ENCODE peak calls at places on chromosomes 13 and 19, in four cellular contexts. X is heart right ventricle, E is neural progenitor cell, S is stomach. H is an unnamed sample.

GRCh38 chr13:31365630-31366029 is 165.9 kb downstream of the B3GLCT start:
- DNase-seq in X (no peak), E (no peak), S (no peak), H (no peak)

GRCh38 chr13:51585234-51585672 is 991 bp downstream of the WDFY2 start:
- DNase-seq in X (no peak), E (no peak), S (no peak), H (peak; percentile 56)

GRCh38 chr19:42396542-42397314 is 6.6 kb upstream of the CNFN start:
- DNase-seq in X (peak; percentile 99), E (peak; percentile 98), S (peak; percentile 99), H (peak; percentile 99)

GRCh38 chr13:107864543-107865460 is 350.5 kb downstream of the LIG4 start:
- DNase-seq in X (no peak), E (peak; percentile 90), S (no peak), H (peak; percentile 70)

GRCh38 chr13:25227690-25228089 is 55.6 kb upstream of the AMER2 start:
- DNase-seq in X (no peak), E (no peak), S (no peak), H (no peak)

GRCh38 chr13:59263531-59263930 is 900.2 kb downstream of the DIAPH3 start:
- DNase-seq in X (no peak), E (no peak), S (no peak), H (no peak)

GRCh38 chr13:67048084-67048792 is 181.9 kb downstream of the PCDH9 start:
- DNase-seq in X (no peak), E (peak; percentile 4), S (no peak), H (peak; percentile 84)

GRCh38 chr13:24161010-24161775 is 673 bp downstream of the SPATA13 start:
- DNase-seq in X (peak; percentile 34), E (peak; percentile 37), S (peak; percentile 78), H (peak; percentile 12)

GRCh38 chr13:112012004-112012704 is 54.8 kb upstream of the SOX1 start:
- DNase-seq in X (no peak), E (peak; percentile 23), S (peak; percentile 49), H (no peak)

GRCh38 chr13:76019421-76020044 is 383.4 kb downstream of the LMO7 start:
- DNase-seq in X (peak; percentile 12), E (peak; percentile 79), S (no peak), H (no peak)

GRCh38 chr19:5953680-5954213 is 24.2 kb downstream of the RANBP3 start:
- DNase-seq in X (no peak), E (no peak), S (no peak), H (no peak)

GRCh38 chr13:69857188-69857821 is 250.3 kb upstream of the ATXN8OS start:
- DNase-seq in X (no peak), E (peak; percentile 75), S (no peak), H (peak; percentile 12)

GRCh38 chr13:113862191-113862765 is 1.6 kb downstream of the GAS6 start:
- DNase-seq in X (no peak), E (no peak), S (no peak), H (no peak)

GRCh38 chr13:97191615-97192014 is 30.5 kb upstream of the MBNL2 start:
- DNase-seq in X (no peak), E (no peak), S (no peak), H (no peak)

GRCh38 chr19:45213031-45213430 is 32.2 kb downstream of the EXOC3L2 start:
- DNase-seq in X (no peak), E (no peak), S (no peak), H (no peak)

GRCh38 chr13:59112375-59112774 is 1051.4 kb downstream of the DIAPH3 start:
- DNase-seq in X (no peak), E (peak; percentile 15), S (no peak), H (peak; percentile 98)

GRCh38 chr13:51760592-51760991 is 43.4 kb downstream of the DHRS12 start:
- DNase-seq in X (no peak), E (no peak), S (no peak), H (peak; percentile 43)

GRCh38 chr19:1780272-1780957 is 27.1 kb downstream of the ONECUT3 start:
- DNase-seq in X (no peak), E (no peak), S (no peak), H (no peak)
- TF ChIP-seq CTCF in X (no peak), E (no peak), S (no peak), H (peak; percentile 29)

GRCh38 chr19:4712771-4713170 is 10.9 kb downstream of the DPP9 start:
- DNase-seq in X (no peak), E (no peak), S (no peak), H (no peak)

GRCh38 chr19:4715529-4716221 is 8.0 kb downstream of the DPP9 start:
- DNase-seq in X (no peak), E (no peak), S (peak; percentile 90), H (no peak)

GRCh38 chr19:4711211-4711610 is 12.4 kb downstream of the DPP9 start:
- DNase-seq in X (no peak), E (no peak), S (no peak), H (no peak)

GRCh38 chr19:4714016-4714415 is 9.6 kb downstream of the DPP9 start:
- DNase-seq in X (no peak), E (no peak), S (no peak), H (no peak)

DNA sequence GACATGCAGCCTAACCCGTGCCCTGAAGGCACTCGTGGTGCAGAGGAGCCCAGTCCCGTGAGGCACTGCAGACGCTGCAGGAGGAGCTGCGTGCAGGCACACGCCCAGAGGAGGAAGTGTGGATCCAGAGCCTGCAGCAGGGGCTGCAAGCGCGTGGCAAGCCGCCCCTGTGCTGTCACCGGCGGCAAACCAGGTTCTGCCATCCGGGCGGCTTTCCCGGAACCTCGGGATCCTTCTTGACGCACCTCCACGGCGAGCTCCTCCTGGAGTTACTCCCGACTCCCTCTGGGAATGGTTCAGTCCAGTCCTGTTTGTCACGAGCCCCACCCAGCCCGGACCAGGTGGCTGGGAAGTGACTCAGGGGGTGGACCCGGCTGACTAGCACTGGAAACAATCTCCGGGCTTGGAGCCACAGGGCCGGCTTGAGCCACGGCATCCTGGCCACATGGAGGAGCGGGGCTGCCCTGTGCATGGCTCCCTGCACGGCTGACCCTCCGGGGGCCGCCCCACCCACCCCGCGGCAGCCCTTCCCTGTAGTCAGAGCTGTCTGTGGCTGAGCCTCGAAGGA is 10.2 kb downstream of the DPP9 start:
- DNase-seq in X (peak; percentile 77), E (no peak), S (peak; percentile 96), H (peak; percentile 92)
- H3K4me3 ChIP-seq in X (peak overlapping the region; percentile 23), E (no peak overlapping the region), S (no peak overlapping the region), H (no peak overlapping the region)

DNA sequence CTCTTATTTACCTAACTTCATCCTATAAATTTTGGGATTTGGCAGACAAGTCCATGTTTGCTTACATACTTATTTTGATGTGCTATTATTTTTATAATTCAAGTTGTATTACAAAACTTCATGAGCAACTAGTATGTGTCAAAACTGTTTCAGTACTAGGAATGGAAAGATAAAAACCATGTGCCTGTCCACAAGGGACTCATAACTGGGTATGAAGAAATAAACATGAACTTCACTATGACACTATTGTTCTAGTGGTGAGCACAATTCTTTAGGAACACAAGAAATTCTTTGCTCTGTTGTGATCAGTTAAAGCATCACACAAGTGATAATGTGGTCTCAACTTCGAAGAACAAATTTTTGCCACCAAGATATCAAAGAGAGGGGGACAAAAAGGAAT is 97.5 kb upstream of the FBXL3 start:
- DNase-seq in X (no peak), E (no peak), S (no peak), H (no peak)
- TF ChIP-seq CTCF in X (no peak), E (no peak), S (no peak), H (no peak)

GRCh38 chr13:89571676-89572075 is 1775.8 kb upstream of the MIR17HG start:
- DNase-seq in X (no peak), E (no peak), S (no peak), H (no peak)

GRCh38 chr13:89568746-89569145 is 1778.7 kb upstream of the MIR17HG start:
- DNase-seq in X (no peak), E (no peak), S (no peak), H (no peak)

GRCh38 chr13:89565711-89566110 is 1781.8 kb upstream of the MIR17HG start:
- DNase-seq in X (no peak), E (no peak), S (no peak), H (no peak)

GRCh38 chr13:89567025-89567424 is 1780.5 kb upstream of the MIR17HG start:
- DNase-seq in X (no peak), E (no peak), S (no peak), H (no peak)

DNA sequence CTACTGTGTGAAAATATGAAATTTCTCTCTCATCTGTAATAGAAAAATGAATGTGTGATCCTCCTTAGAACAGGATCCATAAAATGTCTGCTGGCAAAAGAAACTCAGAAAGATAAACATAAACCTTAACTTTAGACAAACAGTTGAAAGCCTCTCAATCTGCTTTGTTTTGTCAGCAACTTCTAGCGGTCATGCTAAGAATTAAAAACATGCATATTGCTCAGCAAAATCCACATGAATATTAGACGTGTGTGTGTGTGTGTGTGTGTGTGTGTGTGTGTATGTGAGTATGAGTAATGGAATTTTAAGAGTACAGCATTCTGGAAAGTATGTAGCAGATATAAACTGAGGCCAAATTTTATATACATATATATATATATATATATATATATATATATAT is 1779.2 kb upstream of the MIR17HG start:
- DNase-seq in X (no peak), E (no peak), S (no peak), H (no peak)
- H3K4me3 ChIP-seq in X (no peak overlapping the region), E (no peak overlapping the region), S (no peak overlapping the region), H (no peak overlapping the region)

GRCh38 chr19:39083983-39084731 is at the start of gene ACP7:
- DNase-seq in X (no peak), E (peak; percentile 40), S (no peak), H (no peak)
- TF ChIP-seq CTCF in X (no peak), E (no peak), S (no peak), H (no peak)

DNA sequence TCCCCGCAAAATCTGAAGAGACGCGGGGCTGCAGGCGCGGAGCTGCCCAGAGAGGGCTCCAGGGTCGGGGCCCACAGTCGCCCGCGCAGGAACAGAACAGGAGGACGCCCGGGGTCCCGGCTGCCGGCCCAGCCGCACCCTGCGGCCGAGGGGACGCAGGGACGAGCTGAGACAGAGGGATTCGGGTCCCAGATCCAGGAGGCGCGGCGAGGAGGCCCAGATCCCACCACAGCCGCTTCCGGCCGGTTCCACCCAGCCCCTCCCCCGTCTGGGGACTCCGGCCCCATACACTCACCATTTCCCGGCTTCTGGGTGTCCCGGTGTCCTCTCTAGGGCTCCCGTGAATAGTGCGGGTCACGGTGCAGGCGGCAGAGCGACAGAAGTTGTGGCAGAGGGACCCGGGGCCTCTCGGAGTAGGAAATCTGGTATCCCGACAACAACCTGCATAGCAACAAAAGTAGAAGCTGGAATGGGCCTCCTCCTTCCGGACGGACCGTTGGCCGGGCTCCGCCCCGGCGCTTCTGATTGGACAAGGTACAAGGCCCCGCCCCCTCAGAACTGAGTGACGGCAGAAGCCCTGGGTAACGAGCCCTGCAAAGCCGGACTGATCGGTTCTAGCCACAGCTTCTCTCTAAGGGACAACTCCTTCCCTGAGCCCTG is at the start of gene ZNF20:
- DNase-seq in X (peak; percentile 95), E (peak; percentile 99), S (peak; percentile 98), H (peak; percentile 89)
- H3K4me3 ChIP-seq in X (peak within 1 kb of the TSS; percentile 74), E (peak within 1 kb of the TSS; percentile 85), S (peak within 1 kb of the TSS; percentile 94), H (peak within 1 kb of the TSS; percentile 83)

GRCh38 chr19:51660975-51661600 is 14.5 kb upstream of the SIGLEC14 start:
- DNase-seq in X (peak; percentile 49), E (peak; percentile 93), S (peak; percentile 65), H (peak; percentile 84)
- TF ChIP-seq CTCF in X (peak; percentile 24), E (peak; percentile 74), S (peak; percentile 24), H (peak; percentile 75)

H was measured in fibroblast of the aortic adventitia.